ENCODE peak calls at places on chromosomes 11 and 22, in ten cellular contexts. C, I, U, N, E, F, K, O, R and Y are unnamed samples.

GRCh38 chr11:4025248-4025956 is 69.2 kb upstream of the RRM1 start:
- DNase-seq in C (no peak), I (no peak), U (no peak), N (no peak), E (peak; percentile 57), F (peak; percentile 25), K (no peak), O (no peak), R (no peak), Y (no peak)

GRCh38 chr11:64885367-64886286 is 7.2 kb upstream of the EHD1 start:
- DNase-seq in C (peak; percentile 80), I (no peak), U (no peak), N (no peak), E (no peak), F (no peak), K (no peak), O (no peak), R (no peak), Y (no peak)

GRCh38 chr11:76115555-76115954 is 90.7 kb downstream of the WNT11 start:
- DNase-seq in C (no peak), I (no peak), U (no peak), N (no peak), E (no peak), F (no peak), K (no peak), O (no peak), R (no peak), Y (no peak)

GRCh38 chr11:64876835-64877341 is 1.5 kb downstream of the EHD1 start:
- DNase-seq in C (peak; percentile 75), I (no peak), U (no peak), N (no peak), E (peak; percentile 81), F (no peak), K (no peak), O (no peak), R (no peak), Y (peak; percentile 94)

GRCh38 chr22:41976070-41976901 is 7.0 kb downstream of the SEPTIN3 start:
- DNase-seq in C (peak; percentile 68), I (no peak), U (peak; percentile 25), N (no peak), E (peak; percentile 48), F (peak; percentile 58), K (no peak), O (peak; percentile 31), R (no peak), Y (peak; percentile 47)

GRCh38 chr11:67465190-67465522 is 3.9 kb downstream of the TMEM134 start:
- DNase-seq in C (no peak), I (no peak), U (no peak), N (no peak), E (no peak), F (no peak), K (no peak), O (no peak), R (no peak), Y (no peak)

GRCh38 chr22:43222987-43223386 is 36.1 kb upstream of the TTLL12 start:
- DNase-seq in C (no peak), I (no peak), U (no peak), N (no peak), E (no peak), F (no peak), K (no peak), O (no peak), R (no peak), Y (no peak)

GRCh38 chr11:114308689-114309089 is 12.5 kb downstream of the NNMT start:
- DNase-seq in C (no peak), I (no peak), U (no peak), N (no peak), E (no peak), F (peak; percentile 69), K (no peak), O (no peak), R (peak; percentile 60), Y (no peak)